ENCODE peak calls at places on chromosomes 3 and 15, in ten cellular contexts. One of them, this sample, is unnamed.

GRCh38 chr3:126985143-126985985 is 2.4 kb downstream of the PLXNA1 start:
- DNase-seq in lower leg skin: no peak
- DNase-seq in PC-9: no peak
- DNase-seq in esophagus squamous epithelium: no peak
- DNase-seq in WTC11: no peak
- DNase-seq in hepatocyte: no peak
- DNase-seq in left lung: no peak
- DNase-seq in neural progenitor cell: peak
- DNase-seq in chondrocyte: no peak
- DNase-seq in AG09319: no peak
- DNase-seq in this sample: no peak

GRCh38 chr15:39253552-39253951 is 327.3 kb upstream of the THBS1 start:
- DNase-seq in lower leg skin: no peak
- DNase-seq in PC-9: no peak
- DNase-seq in esophagus squamous epithelium: no peak
- DNase-seq in WTC11: no peak
- DNase-seq in hepatocyte: no peak
- DNase-seq in left lung: no peak
- DNase-seq in neural progenitor cell: no peak
- DNase-seq in chondrocyte: no peak
- DNase-seq in AG09319: no peak
- DNase-seq in this sample: no peak

GRCh38 chr15:89654311-89654761 is 931 bp downstream of the KIF7 start:
- DNase-seq in lower leg skin: no peak
- DNase-seq in PC-9: peak
- DNase-seq in esophagus squamous epithelium: no peak
- DNase-seq in WTC11: no peak
- DNase-seq in hepatocyte: no peak
- DNase-seq in left lung: peak
- DNase-seq in neural progenitor cell: no peak
- DNase-seq in chondrocyte: peak
- DNase-seq in AG09319: no peak
- DNase-seq in this sample: no peak

GRCh38 chr3:145678401-145678800 is 482.6 kb downstream of the PLOD2 start:
- DNase-seq in lower leg skin: no peak
- DNase-seq in PC-9: no peak
- DNase-seq in esophagus squamous epithelium: no peak
- DNase-seq in WTC11: no peak
- DNase-seq in hepatocyte: peak
- DNase-seq in left lung: no peak
- DNase-seq in neural progenitor cell: no peak
- DNase-seq in chondrocyte: no peak
- DNase-seq in AG09319: no peak
- DNase-seq in this sample: no peak

GRCh38 chr3:71582612-71583568 is 638 bp downstream of the FOXP1 start:
- DNase-seq in lower leg skin: peak
- DNase-seq in PC-9: no peak
- DNase-seq in esophagus squamous epithelium: peak
- DNase-seq in WTC11: peak
- DNase-seq in hepatocyte: peak
- DNase-seq in left lung: peak
- DNase-seq in neural progenitor cell: peak
- DNase-seq in chondrocyte: peak
- DNase-seq in AG09319: no peak
- DNase-seq in this sample: no peak

GRCh38 chr15:46344115-46344749 is 709.4 kb downstream of the SQOR start:
- DNase-seq in lower leg skin: no peak
- DNase-seq in PC-9: no peak
- DNase-seq in esophagus squamous epithelium: no peak
- DNase-seq in WTC11: no peak
- DNase-seq in hepatocyte: no peak
- DNase-seq in left lung: no peak
- DNase-seq in neural progenitor cell: no peak
- DNase-seq in chondrocyte: no peak
- DNase-seq in AG09319: no peak
- DNase-seq in this sample: no peak

GRCh38 chr3:197882580-197882979 is 67.4 kb upstream of the RPL35A start:
- DNase-seq in lower leg skin: no peak
- DNase-seq in PC-9: no peak
- DNase-seq in esophagus squamous epithelium: no peak
- DNase-seq in WTC11: no peak
- DNase-seq in hepatocyte: no peak
- DNase-seq in left lung: no peak
- DNase-seq in neural progenitor cell: no peak
- DNase-seq in chondrocyte: no peak
- DNase-seq in AG09319: no peak
- DNase-seq in this sample: no peak

GRCh38 chr3:119508172-119508845 is 10.0 kb downstream of the TIMMDC1 start:
- DNase-seq in lower leg skin: no peak
- DNase-seq in PC-9: no peak
- DNase-seq in esophagus squamous epithelium: no peak
- DNase-seq in WTC11: no peak
- DNase-seq in hepatocyte: no peak
- DNase-seq in left lung: no peak
- DNase-seq in neural progenitor cell: no peak
- DNase-seq in chondrocyte: no peak
- DNase-seq in AG09319: no peak
- DNase-seq in this sample: no peak

GRCh38 chr15:40100947-40101905 is 7.5 kb downstream of the BMF start:
- DNase-seq in lower leg skin: no peak
- DNase-seq in PC-9: peak
- DNase-seq in esophagus squamous epithelium: no peak
- DNase-seq in WTC11: no peak
- DNase-seq in hepatocyte: no peak
- DNase-seq in left lung: no peak
- DNase-seq in neural progenitor cell: no peak
- DNase-seq in chondrocyte: no peak
- DNase-seq in AG09319: no peak
- DNase-seq in this sample: no peak

GRCh38 chr3:123202451-123202850 is 708 bp downstream of the SEC22A start:
- DNase-seq in lower leg skin: no peak
- DNase-seq in PC-9: no peak
- DNase-seq in esophagus squamous epithelium: no peak
- DNase-seq in WTC11: peak
- DNase-seq in hepatocyte: peak
- DNase-seq in left lung: no peak
- DNase-seq in neural progenitor cell: peak
- DNase-seq in chondrocyte: no peak
- DNase-seq in AG09319: no peak
- DNase-seq in this sample: no peak

GRCh38 chr3:152835311-152836102 is 576 bp downstream of the P2RY1 start:
- DNase-seq in lower leg skin: peak
- DNase-seq in PC-9: peak
- DNase-seq in esophagus squamous epithelium: no peak
- DNase-seq in WTC11: peak
- DNase-seq in hepatocyte: peak
- DNase-seq in left lung: peak
- DNase-seq in neural progenitor cell: peak
- DNase-seq in chondrocyte: no peak
- DNase-seq in AG09319: no peak
- DNase-seq in this sample: no peak

GRCh38 chr15:57149196-57149595 is 227.1 kb upstream of the CGNL1 start:
- DNase-seq in lower leg skin: no peak
- DNase-seq in PC-9: no peak
- DNase-seq in esophagus squamous epithelium: no peak
- DNase-seq in WTC11: no peak
- DNase-seq in hepatocyte: peak
- DNase-seq in left lung: no peak
- DNase-seq in neural progenitor cell: no peak
- DNase-seq in chondrocyte: no peak
- DNase-seq in AG09319: no peak
- DNase-seq in this sample: no peak

GRCh38 chr3:173410836-173411235 is 13.3 kb downstream of the NLGN1 start:
- DNase-seq in lower leg skin: no peak
- DNase-seq in PC-9: no peak
- DNase-seq in esophagus squamous epithelium: no peak
- DNase-seq in WTC11: no peak
- DNase-seq in hepatocyte: no peak
- DNase-seq in left lung: no peak
- DNase-seq in neural progenitor cell: peak
- DNase-seq in chondrocyte: no peak
- DNase-seq in AG09319: no peak
- DNase-seq in this sample: no peak

GRCh38 chr3:52233968-52234367 is 5.0 kb downstream of the TWF2 start:
- DNase-seq in lower leg skin: no peak
- DNase-seq in PC-9: no peak
- DNase-seq in esophagus squamous epithelium: no peak
- DNase-seq in WTC11: no peak
- DNase-seq in hepatocyte: no peak
- DNase-seq in left lung: no peak
- DNase-seq in neural progenitor cell: no peak
- DNase-seq in chondrocyte: no peak
- DNase-seq in AG09319: no peak
- DNase-seq in this sample: no peak

GRCh38 chr3:154792828-154793227 is 287.3 kb upstream of the MME start:
- DNase-seq in lower leg skin: no peak
- DNase-seq in PC-9: no peak
- DNase-seq in esophagus squamous epithelium: no peak
- DNase-seq in WTC11: no peak
- DNase-seq in hepatocyte: no peak
- DNase-seq in left lung: no peak
- DNase-seq in neural progenitor cell: no peak
- DNase-seq in chondrocyte: no peak
- DNase-seq in AG09319: no peak
- DNase-seq in this sample: no peak

GRCh38 chr15:65132841-65133549 is 613 bp downstream of the PDCD7 start:
- DNase-seq in lower leg skin: no peak
- DNase-seq in PC-9: peak
- DNase-seq in esophagus squamous epithelium: no peak
- DNase-seq in WTC11: peak
- DNase-seq in hepatocyte: peak
- DNase-seq in left lung: peak
- DNase-seq in neural progenitor cell: peak
- DNase-seq in chondrocyte: no peak
- DNase-seq in AG09319: no peak
- DNase-seq in this sample: no peak

GRCh38 chr15:79339588-79340314 is 28.8 kb downstream of the TMED3 start:
- DNase-seq in lower leg skin: no peak
- DNase-seq in PC-9: no peak
- DNase-seq in esophagus squamous epithelium: no peak
- DNase-seq in WTC11: no peak
- DNase-seq in hepatocyte: peak
- DNase-seq in left lung: no peak
- DNase-seq in neural progenitor cell: peak
- DNase-seq in chondrocyte: no peak
- DNase-seq in AG09319: no peak
- DNase-seq in this sample: no peak

DNA sequence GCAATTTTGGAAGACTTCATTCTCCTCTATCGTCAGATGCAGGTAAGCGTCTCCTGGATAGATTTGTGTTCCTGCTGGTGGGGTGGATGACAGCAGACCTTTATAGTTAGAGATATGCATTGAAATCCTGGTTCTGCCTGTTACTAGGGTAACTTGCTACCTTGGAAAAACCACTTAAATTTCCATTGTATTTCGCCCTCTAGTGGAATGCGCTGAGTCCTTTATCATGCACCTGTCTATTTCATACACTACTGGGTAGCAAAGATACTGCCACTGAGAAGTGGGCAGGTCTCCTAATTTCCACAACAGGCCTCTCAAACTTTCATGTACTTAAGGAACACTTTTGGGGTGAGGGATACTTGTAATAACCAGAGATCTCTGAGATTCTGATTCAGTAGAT is 209.5 kb upstream of the SUCLG2 start:
- DNase-seq in lower leg skin: no peak
- DNase-seq in PC-9: no peak
- DNase-seq in esophagus squamous epithelium: no peak
- DNase-seq in WTC11: peak
- DNase-seq in hepatocyte: peak
- DNase-seq in left lung: no peak
- DNase-seq in neural progenitor cell: peak
- DNase-seq in chondrocyte: no peak
- DNase-seq in AG09319: no peak
- DNase-seq in this sample: no peak
- TF ChIP-seq CTCF in lower leg skin: no peak
- TF ChIP-seq CTCF in PC-9: peak
- TF ChIP-seq CTCF in esophagus squamous epithelium: no peak
- TF ChIP-seq CTCF in WTC11: no peak
- TF ChIP-seq CTCF in hepatocyte: peak
- TF ChIP-seq CTCF in left lung: no peak
- TF ChIP-seq CTCF in neural progenitor cell: peak
- TF ChIP-seq CTCF in chondrocyte: peak
- TF ChIP-seq CTCF in AG09319: no peak
- TF ChIP-seq CTCF in this sample: no peak

GRCh38 chr3:194574639-194575483 is 58.4 kb downstream of the TMEM44 start:
- DNase-seq in lower leg skin: peak
- DNase-seq in PC-9: peak
- DNase-seq in esophagus squamous epithelium: no peak
- DNase-seq in WTC11: no peak
- DNase-seq in hepatocyte: no peak
- DNase-seq in left lung: no peak
- DNase-seq in neural progenitor cell: no peak
- DNase-seq in chondrocyte: no peak
- DNase-seq in AG09319: no peak
- DNase-seq in this sample: no peak
- TF ChIP-seq CTCF in lower leg skin: no peak
- TF ChIP-seq CTCF in PC-9: peak
- TF ChIP-seq CTCF in esophagus squamous epithelium: no peak
- TF ChIP-seq CTCF in WTC11: no peak
- TF ChIP-seq CTCF in hepatocyte: no peak
- TF ChIP-seq CTCF in left lung: no peak
- TF ChIP-seq CTCF in neural progenitor cell: no peak
- TF ChIP-seq CTCF in chondrocyte: peak
- TF ChIP-seq CTCF in AG09319: peak
- TF ChIP-seq CTCF in this sample: no peak

GRCh38 chr3:46087871-46088270 is 60.6 kb upstream of the XCR1 start:
- DNase-seq in lower leg skin: no peak
- DNase-seq in PC-9: no peak
- DNase-seq in esophagus squamous epithelium: no peak
- DNase-seq in WTC11: no peak
- DNase-seq in hepatocyte: peak
- DNase-seq in left lung: no peak
- DNase-seq in neural progenitor cell: no peak
- DNase-seq in chondrocyte: no peak
- DNase-seq in AG09319: no peak
- DNase-seq in this sample: no peak
- TF ChIP-seq CTCF in lower leg skin: no peak
- TF ChIP-seq CTCF in PC-9: no peak
- TF ChIP-seq CTCF in esophagus squamous epithelium: peak
- TF ChIP-seq CTCF in WTC11: no peak
- TF ChIP-seq CTCF in hepatocyte: peak
- TF ChIP-seq CTCF in left lung: no peak
- TF ChIP-seq CTCF in neural progenitor cell: peak
- TF ChIP-seq CTCF in chondrocyte: peak
- TF ChIP-seq CTCF in AG09319: peak
- TF ChIP-seq CTCF in this sample: no peak

DNA sequence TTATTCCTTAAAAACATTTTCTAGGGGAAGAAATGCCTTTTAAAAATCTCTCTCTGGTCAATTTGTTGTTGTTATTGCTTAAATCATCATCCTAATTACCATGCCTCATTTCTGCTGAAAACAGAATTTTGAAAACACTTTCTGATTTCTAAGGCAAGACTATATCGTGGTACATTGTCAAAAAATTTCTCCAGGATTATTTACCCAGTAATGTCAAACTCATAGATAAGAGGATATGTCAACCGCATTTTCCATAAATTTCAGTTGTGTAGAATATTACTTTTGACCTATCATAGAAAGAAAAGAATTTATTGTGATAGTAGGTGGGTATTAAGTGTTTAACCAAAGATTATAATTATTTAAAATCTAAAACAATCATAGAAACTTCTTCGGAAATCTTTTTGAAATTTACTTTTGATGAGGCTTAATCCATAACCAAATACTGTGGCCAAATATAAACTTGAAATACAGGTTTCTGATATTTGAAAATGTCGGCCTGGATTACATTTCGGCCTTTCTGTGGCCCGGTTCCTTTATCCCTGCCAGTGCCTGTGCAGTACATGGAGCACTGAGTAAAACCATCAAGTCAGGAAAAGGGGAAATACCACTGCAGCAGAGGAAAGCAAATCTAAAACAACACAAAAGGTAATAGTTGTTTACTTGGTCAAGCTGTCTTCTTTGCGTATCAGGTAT is 173.4 kb downstream of the MYRIP start:
- DNase-seq in lower leg skin: no peak
- DNase-seq in PC-9: no peak
- DNase-seq in esophagus squamous epithelium: no peak
- DNase-seq in WTC11: no peak
- DNase-seq in hepatocyte: no peak
- DNase-seq in left lung: no peak
- DNase-seq in neural progenitor cell: no peak
- DNase-seq in chondrocyte: no peak
- DNase-seq in AG09319: no peak
- DNase-seq in this sample: no peak
- TF ChIP-seq CTCF in lower leg skin: no peak
- TF ChIP-seq CTCF in PC-9: no peak
- TF ChIP-seq CTCF in esophagus squamous epithelium: no peak
- TF ChIP-seq CTCF in WTC11: no peak
- TF ChIP-seq CTCF in hepatocyte: no peak
- TF ChIP-seq CTCF in left lung: no peak
- TF ChIP-seq CTCF in neural progenitor cell: no peak
- TF ChIP-seq CTCF in chondrocyte: no peak
- TF ChIP-seq CTCF in AG09319: no peak
- TF ChIP-seq CTCF in this sample: no peak

This sample was measured in omental fat pad.